ENCODE peak calls at places on chromosomes 7 and 10, in five cellular contexts. P is HCT116, A is endothelial cell of umbilical vein, U is PC-9, V is Karpas-422. I is an unnamed sample.

GRCh38 chr7:134546903-134547737 is 1.8 kb upstream of the AKR1B15 start:
- DNase-seq in P (peak; percentile 56), A (peak; percentile 79), U (no peak), V (peak; percentile 78), I (peak; percentile 74)

GRCh38 chr7:75072978-75073282 is 672 bp downstream of the RCC1L start:
- DNase-seq in P (no peak), A (peak; percentile 61), U (no peak), V (no peak), I (no peak)

GRCh38 chr7:151113344-151114150 is 27.3 kb downstream of the AGAP3 start:
- DNase-seq in P (peak; percentile 76), A (peak; percentile 33), U (peak; percentile 79), V (no peak), I (peak; percentile 88)

GRCh38 chr10:84429926-84430520 is 101.6 kb downstream of the CCSER2 start:
- DNase-seq in P (peak; percentile 61), A (peak; percentile 73), U (peak; percentile 74), V (peak; percentile 79), I (peak; percentile 77)

GRCh38 chr7:142357953-142358520 is 100.2 kb upstream of the PRSS58 start:
- DNase-seq in P (peak; percentile 73), A (peak; percentile 62), U (peak; percentile 75), V (peak; percentile 80), I (peak; percentile 78)

GRCh38 chr10:112801004-112801403 is 149.0 kb upstream of the TCF7L2 start:
- DNase-seq in P (no peak), A (no peak), U (no peak), V (no peak), I (no peak)

GRCh38 chr10:121106607-121107006 is 255.4 kb downstream of the WDR11 start:
- DNase-seq in P (no peak), A (no peak), U (no peak), V (no peak), I (no peak)

GRCh38 chr7:34612671-34613070 is 45.3 kb upstream of the NPSR1 start:
- DNase-seq in P (no peak), A (no peak), U (peak; percentile 26), V (no peak), I (no peak)

GRCh38 chr7:148084138-148084537 is 506.4 kb upstream of the C7orf33 start:
- DNase-seq in P (peak; percentile 12), A (no peak), U (peak; percentile 38), V (peak; percentile 79), I (peak; percentile 69)

GRCh38 chr10:63452524-63452923 is 13.3 kb downstream of the JMJD1C start:
- DNase-seq in P (no peak), A (no peak), U (no peak), V (no peak), I (no peak)

GRCh38 chr10:67705921-67706320 is 9.9 kb upstream of the CTNNA3 start:
- DNase-seq in P (no peak), A (no peak), U (no peak), V (no peak), I (no peak)

GRCh38 chr10:27100800-27101347 is 580 bp upstream of the ANKRD26 start:
- DNase-seq in P (no peak), A (no peak), U (no peak), V (peak; percentile 64), I (no peak)

DNA sequence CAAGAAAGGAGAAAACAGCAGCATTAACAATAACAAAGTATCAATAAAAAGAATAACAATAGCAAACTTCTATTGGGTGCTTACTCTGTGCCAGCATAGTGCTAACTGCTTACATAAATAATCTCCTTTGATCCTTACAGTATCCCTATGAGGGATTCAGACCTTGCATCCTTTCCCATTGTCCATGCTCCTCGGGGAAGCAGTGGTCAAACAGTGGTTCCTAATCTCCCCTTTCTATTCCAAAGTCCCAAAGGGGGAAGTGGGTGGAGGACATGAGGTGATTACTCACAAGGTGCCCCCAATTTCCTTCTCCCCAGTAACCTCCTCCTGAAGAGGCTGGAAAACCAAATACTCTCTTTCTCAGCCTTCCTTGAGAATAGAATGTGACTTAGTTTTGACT is 22.0 kb upstream of the MSMB start:
- DNase-seq in P (no peak), A (no peak), U (no peak), V (no peak), I (no peak)
- H3K27ac ChIP-seq in P (no peak overlapping the region), A (no peak overlapping the region), U (no peak overlapping the region), V (no peak overlapping the region), I (no peak overlapping the region)

GRCh38 chr10:16999665-17000451 is 129.8 kb downstream of the CUBN start:
- DNase-seq in P (no peak), A (no peak), U (no peak), V (no peak), I (no peak)

GRCh38 chr10:17001961-17002749 is 127.5 kb downstream of the CUBN start:
- DNase-seq in P (no peak), A (peak; percentile 35), U (no peak), V (no peak), I (no peak)

GRCh38 chr10:17003666-17004065 is 125.9 kb downstream of the CUBN start:
- DNase-seq in P (no peak), A (no peak), U (no peak), V (no peak), I (no peak)

GRCh38 chr10:17003151-17003550 is 126.5 kb downstream of the CUBN start:
- DNase-seq in P (no peak), A (peak; percentile 83), U (no peak), V (no peak), I (no peak)

GRCh38 chr10:17001297-17001744 is 128.3 kb downstream of the CUBN start:
- DNase-seq in P (no peak), A (no peak), U (no peak), V (no peak), I (peak; percentile 36)
- H3K4me2 ChIP-seq in P (no peak overlapping the region), A (no peak overlapping the region), U (no peak overlapping the region), V (no peak overlapping the region), I (no peak overlapping the region)

GRCh38 chr7:44103566-44103940 is 592 bp upstream of the AEBP1 start:
- DNase-seq in P (no peak), A (no peak), U (no peak), V (no peak), I (no peak)
- H3K4me3 ChIP-seq in P (no peak overlapping the region), A (no peak overlapping the region), U (no peak overlapping the region), V (no peak overlapping the region), I (no peak overlapping the region)

GRCh38 chr10:3451516-3452185 is 279.1 kb upstream of the PITRM1 start:
- DNase-seq in P (no peak), A (no peak), U (no peak), V (no peak), I (no peak)
- H3K27ac ChIP-seq in P (peak overlapping the region; percentile 2), A (peak overlapping the region; percentile 98), U (no peak overlapping the region), V (no peak overlapping the region), I (no peak overlapping the region)

GRCh38 chr7:92056276-92056675 is 78.0 kb downstream of the CYP51A1 start:
- DNase-seq in P (no peak), A (no peak), U (no peak), V (no peak), I (no peak)

GRCh38 chr7:92057375-92057774 is 76.9 kb downstream of the CYP51A1 start:
- DNase-seq in P (no peak), A (no peak), U (peak; percentile 92), V (no peak), I (peak; percentile 80)

GRCh38 chr7:92061154-92061553 is 73.1 kb downstream of the CYP51A1 start:
- DNase-seq in P (no peak), A (no peak), U (no peak), V (no peak), I (no peak)

GRCh38 chr7:92058899-92059298 is 75.4 kb downstream of the CYP51A1 start:
- DNase-seq in P (no peak), A (no peak), U (no peak), V (no peak), I (no peak)

GRCh38 chr7:92058040-92058439 is 76.2 kb downstream of the CYP51A1 start:
- DNase-seq in P (no peak), A (no peak), U (no peak), V (no peak), I (no peak)
- H3K4me2 ChIP-seq in P (no peak overlapping the region), A (no peak overlapping the region), U (no peak overlapping the region), V (no peak overlapping the region), I (no peak overlapping the region)

GRCh38 chr10:114489521-114490310 is 85.4 kb upstream of the AFAP1L2 start:
- DNase-seq in P (peak; percentile 65), A (peak; percentile 83), U (no peak), V (peak; percentile 84), I (no peak)

GRCh38 chr10:114495303-114495702 is 91.0 kb upstream of the AFAP1L2 start:
- DNase-seq in P (no peak), A (no peak), U (no peak), V (no peak), I (no peak)

GRCh38 chr10:114491419-114491818 is 87.1 kb upstream of the AFAP1L2 start:
- DNase-seq in P (no peak), A (no peak), U (no peak), V (no peak), I (no peak)

GRCh38 chr10:114492351-114493037 is 88.2 kb upstream of the AFAP1L2 start:
- DNase-seq in P (no peak), A (peak; percentile 69), U (no peak), V (peak; percentile 64), I (no peak)

GRCh38 chr10:114491933-114492332 is 87.6 kb upstream of the AFAP1L2 start:
- DNase-seq in P (no peak), A (no peak), U (no peak), V (peak; percentile 52), I (no peak)
- H3K4me3 ChIP-seq in P (no peak overlapping the region), A (no peak overlapping the region), U (no peak overlapping the region), V (peak overlapping the region; percentile 15), I (no peak overlapping the region)

DNA sequence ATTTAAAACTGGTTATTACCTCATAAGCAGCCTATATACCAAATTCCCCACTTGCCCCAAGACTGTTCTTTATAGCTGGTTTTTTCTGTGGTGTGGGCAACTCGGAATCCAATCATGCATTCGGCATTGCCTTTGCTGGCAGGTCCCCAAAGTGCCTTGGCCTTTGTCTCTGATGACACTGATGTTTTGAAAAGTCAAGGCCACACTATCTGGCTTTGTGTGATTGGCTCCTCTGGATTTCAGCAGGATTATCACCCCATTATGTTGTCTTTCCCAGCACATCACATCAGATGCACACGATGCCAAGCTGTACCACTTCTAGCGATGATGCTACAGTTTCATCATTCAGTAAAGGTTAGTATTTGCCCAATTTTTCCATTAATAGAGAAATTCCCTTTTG is 97.7 kb downstream of the USP6NL start:
- DNase-seq in P (no peak), A (no peak), U (no peak), V (no peak), I (no peak)
- H3K27ac ChIP-seq in P (no peak overlapping the region), A (no peak overlapping the region), U (no peak overlapping the region), V (no peak overlapping the region), I (no peak overlapping the region)

GRCh38 chr7:25726682-25727357 is 425.2 kb upstream of the NFE2L3 start:
- DNase-seq in P (no peak), A (no peak), U (no peak), V (peak; percentile 32), I (no peak)

GRCh38 chr7:25726180-25726579 is 425.8 kb upstream of the NFE2L3 start:
- DNase-seq in P (no peak), A (no peak), U (no peak), V (peak; percentile 15), I (no peak)

GRCh38 chr7:25725483-25725882 is 426.5 kb upstream of the NFE2L3 start:
- DNase-seq in P (no peak), A (no peak), U (no peak), V (peak; percentile 26), I (no peak)

GRCh38 chr7:25727876-25728275 is 424.1 kb upstream of the NFE2L3 start:
- DNase-seq in P (no peak), A (no peak), U (no peak), V (peak; percentile 5), I (no peak)

GRCh38 chr7:25727446-25727845 is 424.6 kb upstream of the NFE2L3 start:
- DNase-seq in P (no peak), A (no peak), U (no peak), V (peak; percentile 1), I (no peak)
- H3K4me2 ChIP-seq in P (no peak overlapping the region), A (no peak overlapping the region), U (no peak overlapping the region), V (no peak overlapping the region), I (no peak overlapping the region)

GRCh38 chr10:1615186-1615954 is 122.0 kb downstream of the ADARB2 start:
- DNase-seq in P (no peak), A (no peak), U (no peak), V (no peak), I (no peak)
- H3K4me3 ChIP-seq in P (no peak overlapping the region), A (no peak overlapping the region), U (no peak overlapping the region), V (no peak overlapping the region), I (no peak overlapping the region)